ENCODE peak calls at places on chromosomes 5 and 9, in five cellular contexts. One of them, this sample, is unnamed.

GRCh38 chr5:179375236-179375685 is 30.0 kb upstream of the ADAMTS2 start:
- DNase-seq in H9: peak
- DNase-seq in neuronal stem cell: no peak
- DNase-seq in IMR-90: no peak
- DNase-seq in trophoblast cell: no peak
- DNase-seq in this sample: no peak

GRCh38 chr9:92360083-92360482 is 34.3 kb downstream of the CENPP start:
- DNase-seq in H9: no peak
- DNase-seq in neuronal stem cell: no peak
- DNase-seq in IMR-90: no peak
- DNase-seq in trophoblast cell: no peak
- DNase-seq in this sample: no peak

GRCh38 chr9:33311953-33312352 is 21.6 kb downstream of the NFX1 start:
- DNase-seq in H9: no peak
- DNase-seq in neuronal stem cell: no peak
- DNase-seq in IMR-90: peak
- DNase-seq in trophoblast cell: no peak
- DNase-seq in this sample: no peak

GRCh38 chr5:71471193-71471592 is 15.7 kb downstream of the BDP1 start:
- DNase-seq in H9: no peak
- DNase-seq in neuronal stem cell: no peak
- DNase-seq in IMR-90: peak
- DNase-seq in trophoblast cell: peak
- DNase-seq in this sample: peak

GRCh38 chr5:149445739-149446369 is 66.8 kb upstream of the IL17B start:
- DNase-seq in H9: no peak
- DNase-seq in neuronal stem cell: no peak
- DNase-seq in IMR-90: peak
- DNase-seq in trophoblast cell: peak
- DNase-seq in this sample: peak

GRCh38 chr9:98707158-98708102 is 1.3 kb downstream of the GABBR2 start:
- DNase-seq in H9: peak
- DNase-seq in neuronal stem cell: peak
- DNase-seq in IMR-90: peak
- DNase-seq in trophoblast cell: peak
- DNase-seq in this sample: peak

GRCh38 chr9:3027260-3027659 is 183.4 kb upstream of the PUM3 start:
- DNase-seq in H9: no peak
- DNase-seq in neuronal stem cell: no peak
- DNase-seq in IMR-90: no peak
- DNase-seq in trophoblast cell: no peak
- DNase-seq in this sample: no peak

GRCh38 chr5:145076040-145076439 is 759.1 kb downstream of the PRELID2 start:
- DNase-seq in H9: no peak
- DNase-seq in neuronal stem cell: no peak
- DNase-seq in IMR-90: no peak
- DNase-seq in trophoblast cell: no peak
- DNase-seq in this sample: no peak

GRCh38 chr5:14036514-14036913 is 92.0 kb upstream of the DNAH5 start:
- DNase-seq in H9: peak
- DNase-seq in neuronal stem cell: no peak
- DNase-seq in IMR-90: peak
- DNase-seq in trophoblast cell: no peak
- DNase-seq in this sample: peak

GRCh38 chr9:136133191-136133958 is 14.7 kb upstream of the TMEM250 start:
- DNase-seq in H9: peak
- DNase-seq in neuronal stem cell: peak
- DNase-seq in IMR-90: no peak
- DNase-seq in trophoblast cell: no peak
- DNase-seq in this sample: peak

GRCh38 chr5:64800926-64801325 is 32.2 kb downstream of the CWC27 start:
- DNase-seq in H9: no peak
- DNase-seq in neuronal stem cell: no peak
- DNase-seq in IMR-90: no peak
- DNase-seq in trophoblast cell: no peak
- DNase-seq in this sample: no peak

GRCh38 chr9:105647595-105648349 is 14.5 kb upstream of the TAL2 start:
- DNase-seq in H9: peak
- DNase-seq in neuronal stem cell: no peak
- DNase-seq in IMR-90: peak
- DNase-seq in trophoblast cell: no peak
- DNase-seq in this sample: no peak

GRCh38 chr9:124179196-124180071 is 78.3 kb upstream of the NEK6 start:
- DNase-seq in H9: no peak
- DNase-seq in neuronal stem cell: no peak
- DNase-seq in IMR-90: no peak
- DNase-seq in trophoblast cell: peak
- DNase-seq in this sample: no peak

GRCh38 chr5:177296581-177296980 is 6.9 kb downstream of the RAB24 start:
- DNase-seq in H9: no peak
- DNase-seq in neuronal stem cell: no peak
- DNase-seq in IMR-90: no peak
- DNase-seq in trophoblast cell: no peak
- DNase-seq in this sample: no peak

GRCh38 chr9:129568560-129569505 is 52.1 kb downstream of the C9orf50 start:
- DNase-seq in H9: peak
- DNase-seq in neuronal stem cell: no peak
- DNase-seq in IMR-90: no peak
- DNase-seq in trophoblast cell: peak
- DNase-seq in this sample: no peak

GRCh38 chr5:78295035-78295961 is 800 bp upstream of the AP3B1 start:
- DNase-seq in H9: peak
- DNase-seq in neuronal stem cell: no peak
- DNase-seq in IMR-90: no peak
- DNase-seq in trophoblast cell: peak
- DNase-seq in this sample: peak

GRCh38 chr5:180291234-180291940 is 496 bp downstream of the MAPK9 start:
- DNase-seq in H9: no peak
- DNase-seq in neuronal stem cell: no peak
- DNase-seq in IMR-90: no peak
- DNase-seq in trophoblast cell: peak
- DNase-seq in this sample: peak

GRCh38 chr9:24793711-24794110 is 248.0 kb upstream of the IZUMO3 start:
- DNase-seq in H9: no peak
- DNase-seq in neuronal stem cell: no peak
- DNase-seq in IMR-90: no peak
- DNase-seq in trophoblast cell: no peak
- DNase-seq in this sample: no peak

GRCh38 chr9:86406366-86406765 is 52.2 kb upstream of the TUT7 start:
- DNase-seq in H9: no peak
- DNase-seq in neuronal stem cell: no peak
- DNase-seq in IMR-90: peak
- DNase-seq in trophoblast cell: peak
- DNase-seq in this sample: peak

GRCh38 chr5:152349683-152350526 is 55.2 kb downstream of the NMUR2 start:
- DNase-seq in H9: peak
- DNase-seq in neuronal stem cell: peak
- DNase-seq in IMR-90: peak
- DNase-seq in trophoblast cell: peak
- DNase-seq in this sample: no peak

GRCh38 chr5:132017738-132018625 is 6.5 kb upstream of the ACSL6 start:
- DNase-seq in H9: no peak
- DNase-seq in neuronal stem cell: no peak
- DNase-seq in IMR-90: no peak
- DNase-seq in trophoblast cell: no peak
- DNase-seq in this sample: no peak

GRCh38 chr9:5459289-5459829 is 9.0 kb downstream of the CD274 start:
- DNase-seq in H9: peak
- DNase-seq in neuronal stem cell: no peak
- DNase-seq in IMR-90: no peak
- DNase-seq in trophoblast cell: peak
- DNase-seq in this sample: peak

GRCh38 chr5:35244171-35244570 is 13.9 kb upstream of the PRLR start:
- DNase-seq in H9: no peak
- DNase-seq in neuronal stem cell: no peak
- DNase-seq in IMR-90: no peak
- DNase-seq in trophoblast cell: peak
- DNase-seq in this sample: no peak

GRCh38 chr5:100889896-100890295 is 13.2 kb downstream of the ST8SIA4 start:
- DNase-seq in H9: no peak
- DNase-seq in neuronal stem cell: no peak
- DNase-seq in IMR-90: no peak
- DNase-seq in trophoblast cell: peak
- DNase-seq in this sample: peak

GRCh38 chr9:89884356-89885083 is 279.7 kb downstream of the GADD45G start:
- DNase-seq in H9: no peak
- DNase-seq in neuronal stem cell: no peak
- DNase-seq in IMR-90: no peak
- DNase-seq in trophoblast cell: no peak
- DNase-seq in this sample: no peak

GRCh38 chr9:86460211-86461002 is 106.2 kb upstream of the TUT7 start:
- DNase-seq in H9: no peak
- DNase-seq in neuronal stem cell: no peak
- DNase-seq in IMR-90: peak
- DNase-seq in trophoblast cell: peak
- DNase-seq in this sample: no peak

GRCh38 chr9:5879419-5880181 is 11.1 kb upstream of the MLANA start:
- DNase-seq in H9: no peak
- DNase-seq in neuronal stem cell: no peak
- DNase-seq in IMR-90: peak
- DNase-seq in trophoblast cell: peak
- DNase-seq in this sample: peak

GRCh38 chr5:94422819-94423218 is 195.6 kb downstream of the KIAA0825 start:
- DNase-seq in H9: no peak
- DNase-seq in neuronal stem cell: no peak
- DNase-seq in IMR-90: peak
- DNase-seq in trophoblast cell: no peak
- DNase-seq in this sample: peak

GRCh38 chr9:133973111-133973790 is 18.9 kb downstream of the VAV2 start:
- DNase-seq in H9: no peak
- DNase-seq in neuronal stem cell: no peak
- DNase-seq in IMR-90: no peak
- DNase-seq in trophoblast cell: no peak
- DNase-seq in this sample: no peak

GRCh38 chr5:16505140-16505891 is 39.7 kb upstream of the ZNF622 start:
- DNase-seq in H9: no peak
- DNase-seq in neuronal stem cell: no peak
- DNase-seq in IMR-90: no peak
- DNase-seq in trophoblast cell: no peak
- DNase-seq in this sample: no peak

GRCh38 chr5:670396-671270 is 22.5 kb downstream of the TPPP start:
- DNase-seq in H9: peak
- DNase-seq in neuronal stem cell: no peak
- DNase-seq in IMR-90: no peak
- DNase-seq in trophoblast cell: peak
- DNase-seq in this sample: no peak

GRCh38 chr5:118653155-118653554 is 335.2 kb downstream of the DTWD2 start:
- DNase-seq in H9: no peak
- DNase-seq in neuronal stem cell: no peak
- DNase-seq in IMR-90: no peak
- DNase-seq in trophoblast cell: no peak
- DNase-seq in this sample: no peak

GRCh38 chr5:130155395-130155794 is 251.1 kb downstream of the CHSY3 start:
- DNase-seq in H9: no peak
- DNase-seq in neuronal stem cell: no peak
- DNase-seq in IMR-90: no peak
- DNase-seq in trophoblast cell: no peak
- DNase-seq in this sample: no peak

GRCh38 chr5:133319244-133319643 is 267.4 kb downstream of the HSPA4 start:
- DNase-seq in H9: no peak
- DNase-seq in neuronal stem cell: no peak
- DNase-seq in IMR-90: no peak
- DNase-seq in trophoblast cell: no peak
- DNase-seq in this sample: no peak

GRCh38 chr5:132334812-132335211 is 34.7 kb upstream of the SLC22A5 start:
- DNase-seq in H9: no peak
- DNase-seq in neuronal stem cell: no peak
- DNase-seq in IMR-90: peak
- DNase-seq in trophoblast cell: no peak
- DNase-seq in this sample: peak

GRCh38 chr9:72680593-72681317 is 159.3 kb downstream of the TMC1 start:
- DNase-seq in H9: peak
- DNase-seq in neuronal stem cell: no peak
- DNase-seq in IMR-90: no peak
- DNase-seq in trophoblast cell: no peak
- DNase-seq in this sample: no peak

GRCh38 chr5:81849769-81850367 is 99.0 kb upstream of the SSBP2 start:
- DNase-seq in H9: no peak
- DNase-seq in neuronal stem cell: no peak
- DNase-seq in IMR-90: no peak
- DNase-seq in trophoblast cell: no peak
- DNase-seq in this sample: no peak

DNA sequence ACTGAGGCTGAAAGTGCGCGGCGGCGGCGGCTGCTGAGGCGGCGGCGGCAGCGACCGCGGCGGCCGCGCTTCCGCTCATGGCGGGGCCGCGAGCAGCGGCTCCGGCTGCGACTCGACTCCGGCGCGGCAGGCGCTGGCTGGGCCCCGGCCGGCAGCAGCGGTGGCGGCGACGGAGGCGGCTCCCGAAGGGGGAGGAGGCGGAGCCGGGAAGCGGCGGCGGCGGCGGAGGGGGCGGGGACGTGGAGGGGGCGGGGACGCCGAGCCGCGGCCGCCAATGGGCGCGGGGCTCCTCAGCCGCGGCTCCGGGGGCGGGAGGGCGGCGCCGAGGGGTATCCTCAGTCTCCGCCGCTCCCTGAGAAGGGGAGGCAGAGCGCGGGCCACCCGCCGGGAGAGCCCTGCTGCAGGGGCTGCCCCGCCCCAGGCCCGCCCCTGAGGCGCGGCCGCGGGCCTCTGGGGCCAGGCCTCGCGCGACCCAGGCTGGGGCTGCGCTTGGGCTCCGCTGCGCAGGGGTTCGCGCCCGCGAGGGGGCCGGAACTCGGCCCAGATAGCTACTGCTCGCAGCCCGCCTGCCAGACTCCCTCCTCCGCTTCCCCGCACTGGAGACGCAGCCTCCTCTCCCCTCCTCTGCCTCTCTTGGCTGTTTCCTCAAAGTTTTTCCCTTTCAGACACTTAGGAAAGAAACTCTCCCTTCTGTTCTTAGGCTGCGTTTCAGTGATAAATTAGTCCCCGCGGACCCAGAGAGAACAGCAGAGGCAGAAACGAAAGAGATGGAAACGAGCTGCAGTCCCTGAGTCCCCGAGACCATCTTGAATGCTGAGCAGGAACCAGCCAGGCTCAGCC is 85.0 kb upstream of the MELK start:
- DNase-seq in H9: peak
- DNase-seq in neuronal stem cell: peak
- DNase-seq in IMR-90: peak
- DNase-seq in trophoblast cell: peak
- DNase-seq in this sample: peak
- H3K14ac ChIP-seq in H9: peak
- H3K14ac ChIP-seq in neuronal stem cell: no peak
- H3K14ac ChIP-seq in IMR-90: peak
- H3K14ac ChIP-seq in trophoblast cell: peak
- H3K14ac ChIP-seq in this sample: peak

GRCh38 chr9:132079391-132080071 is at the start of gene MED27:
- DNase-seq in H9: peak
- DNase-seq in neuronal stem cell: peak
- DNase-seq in IMR-90: peak
- DNase-seq in trophoblast cell: peak
- DNase-seq in this sample: peak
- H4K91ac ChIP-seq in H9: no peak
- H4K91ac ChIP-seq in neuronal stem cell: no peak
- H4K91ac ChIP-seq in IMR-90: peak
- H4K91ac ChIP-seq in trophoblast cell: peak
- H4K91ac ChIP-seq in this sample: no peak

GRCh38 chr5:58958701-58959100 is 375.8 kb downstream of the RAB3C start:
- DNase-seq in H9: no peak
- DNase-seq in neuronal stem cell: no peak
- DNase-seq in IMR-90: no peak
- DNase-seq in trophoblast cell: no peak
- DNase-seq in this sample: no peak
- H3K18ac ChIP-seq in H9: no peak
- H3K18ac ChIP-seq in neuronal stem cell: no peak
- H3K18ac ChIP-seq in IMR-90: no peak
- H3K18ac ChIP-seq in trophoblast cell: no peak
- H3K18ac ChIP-seq in this sample: no peak

GRCh38 chr9:36486454-36486932 is 86.2 kb upstream of the MELK start:
- DNase-seq in H9: no peak
- DNase-seq in neuronal stem cell: peak
- DNase-seq in IMR-90: peak
- DNase-seq in trophoblast cell: peak
- DNase-seq in this sample: peak
- H3K14ac ChIP-seq in H9: peak
- H3K14ac ChIP-seq in neuronal stem cell: no peak
- H3K14ac ChIP-seq in IMR-90: peak
- H3K14ac ChIP-seq in trophoblast cell: peak
- H3K14ac ChIP-seq in this sample: peak